ENCODE peak calls at places on chromosomes 11 and 22, in nine cellular contexts. One of them, this sample, is unnamed.

GRCh38 chr22:31127181-31127772 is 4.5 kb downstream of the INPP5J start:
- DNase-seq in RWPE1: no peak
- DNase-seq in OCI-LY7: no peak
- DNase-seq in transverse colon: no peak
- DNase-seq in GM23338: peak
- DNase-seq in IMR-90: no peak
- DNase-seq in right atrium auricular region: no peak
- DNase-seq in Peyer's patch: no peak
- DNase-seq in ovary: no peak
- DNase-seq in this sample: no peak

GRCh38 chr22:50299724-50300619 is 7.5 kb downstream of the PLXNB2 start:
- DNase-seq in RWPE1: no peak
- DNase-seq in ovary: no peak
- DNase-seq in Peyer's patch: peak
- DNase-seq in IMR-90: no peak
- DNase-seq in transverse colon: peak
- DNase-seq in right atrium auricular region: no peak
- DNase-seq in OCI-LY7: no peak
- DNase-seq in GM23338: peak
- DNase-seq in this sample: no peak

GRCh38 chr11:60155928-60156327 is 27.0 kb downstream of the MS4A6A start:
- DNase-seq in IMR-90: no peak
- DNase-seq in ovary: no peak
- DNase-seq in right atrium auricular region: no peak
- DNase-seq in OCI-LY7: no peak
- DNase-seq in GM23338: no peak
- DNase-seq in Peyer's patch: no peak
- DNase-seq in RWPE1: no peak
- DNase-seq in transverse colon: no peak
- DNase-seq in this sample: no peak

GRCh38 chr22:28440517-28441366 is 238.9 kb downstream of the TTC28 start:
- DNase-seq in GM23338: no peak
- DNase-seq in Peyer's patch: no peak
- DNase-seq in OCI-LY7: no peak
- DNase-seq in ovary: no peak
- DNase-seq in RWPE1: no peak
- DNase-seq in right atrium auricular region: no peak
- DNase-seq in transverse colon: no peak
- DNase-seq in IMR-90: peak
- DNase-seq in this sample: no peak

GRCh38 chr11:57983211-57983610 is 40.5 kb upstream of the OR9Q1 start:
- DNase-seq in Peyer's patch: no peak
- DNase-seq in ovary: no peak
- DNase-seq in transverse colon: no peak
- DNase-seq in IMR-90: no peak
- DNase-seq in GM23338: no peak
- DNase-seq in RWPE1: no peak
- DNase-seq in right atrium auricular region: no peak
- DNase-seq in OCI-LY7: no peak
- DNase-seq in this sample: no peak

GRCh38 chr11:116644201-116644947 is 128.4 kb downstream of the BUD13 start:
- DNase-seq in RWPE1: no peak
- DNase-seq in ovary: no peak
- DNase-seq in OCI-LY7: no peak
- DNase-seq in IMR-90: no peak
- DNase-seq in transverse colon: no peak
- DNase-seq in right atrium auricular region: no peak
- DNase-seq in GM23338: no peak
- DNase-seq in Peyer's patch: no peak
- DNase-seq in this sample: no peak

GRCh38 chr11:120061036-120061760 is 76.7 kb downstream of the TRIM29 start:
- DNase-seq in RWPE1: peak
- DNase-seq in GM23338: no peak
- DNase-seq in ovary: no peak
- DNase-seq in transverse colon: no peak
- DNase-seq in right atrium auricular region: peak
- DNase-seq in IMR-90: no peak
- DNase-seq in OCI-LY7: no peak
- DNase-seq in Peyer's patch: no peak
- DNase-seq in this sample: no peak

GRCh38 chr11:47271961-47272661 is 2.2 kb downstream of the MADD start:
- DNase-seq in Peyer's patch: no peak
- DNase-seq in IMR-90: no peak
- DNase-seq in transverse colon: peak
- DNase-seq in ovary: no peak
- DNase-seq in GM23338: peak
- DNase-seq in right atrium auricular region: no peak
- DNase-seq in RWPE1: no peak
- DNase-seq in OCI-LY7: peak
- DNase-seq in this sample: no peak

GRCh38 chr11:105245781-105246315 is 106.3 kb upstream of the CARD18 start:
- DNase-seq in right atrium auricular region: no peak
- DNase-seq in OCI-LY7: no peak
- DNase-seq in transverse colon: no peak
- DNase-seq in RWPE1: no peak
- DNase-seq in GM23338: no peak
- DNase-seq in Peyer's patch: no peak
- DNase-seq in IMR-90: peak
- DNase-seq in ovary: no peak
- DNase-seq in this sample: no peak

GRCh38 chr11:129709801-129710398 is 105.7 kb upstream of the TMEM45B start:
- DNase-seq in ovary: no peak
- DNase-seq in right atrium auricular region: no peak
- DNase-seq in transverse colon: no peak
- DNase-seq in IMR-90: no peak
- DNase-seq in RWPE1: no peak
- DNase-seq in GM23338: no peak
- DNase-seq in OCI-LY7: no peak
- DNase-seq in Peyer's patch: peak
- DNase-seq in this sample: no peak

GRCh38 chr11:2584812-2585565 is 114.8 kb downstream of the KCNQ1OT1 start:
- DNase-seq in OCI-LY7: no peak
- DNase-seq in right atrium auricular region: no peak
- DNase-seq in transverse colon: no peak
- DNase-seq in IMR-90: no peak
- DNase-seq in Peyer's patch: no peak
- DNase-seq in ovary: no peak
- DNase-seq in RWPE1: no peak
- DNase-seq in GM23338: no peak
- DNase-seq in this sample: no peak

GRCh38 chr11:119093951-119094815 is 7.5 kb downstream of the DPAGT1 start:
- DNase-seq in IMR-90: peak
- DNase-seq in GM23338: peak
- DNase-seq in right atrium auricular region: no peak
- DNase-seq in transverse colon: peak
- DNase-seq in OCI-LY7: peak
- DNase-seq in RWPE1: no peak
- DNase-seq in Peyer's patch: peak
- DNase-seq in ovary: peak
- DNase-seq in this sample: no peak

GRCh38 chr22:33842421-33843094 is 77.7 kb downstream of the LARGE1 start:
- DNase-seq in RWPE1: no peak
- DNase-seq in ovary: no peak
- DNase-seq in OCI-LY7: peak
- DNase-seq in right atrium auricular region: no peak
- DNase-seq in GM23338: no peak
- DNase-seq in Peyer's patch: no peak
- DNase-seq in IMR-90: no peak
- DNase-seq in transverse colon: peak
- DNase-seq in this sample: no peak

GRCh38 chr22:33844273-33844672 is 76.0 kb downstream of the LARGE1 start:
- DNase-seq in right atrium auricular region: no peak
- DNase-seq in transverse colon: no peak
- DNase-seq in IMR-90: no peak
- DNase-seq in GM23338: peak
- DNase-seq in OCI-LY7: peak
- DNase-seq in RWPE1: no peak
- DNase-seq in Peyer's patch: no peak
- DNase-seq in ovary: no peak
- DNase-seq in this sample: no peak

GRCh38 chr22:33841281-33842005 is 78.8 kb downstream of the LARGE1 start:
- DNase-seq in IMR-90: no peak
- DNase-seq in OCI-LY7: peak
- DNase-seq in Peyer's patch: no peak
- DNase-seq in RWPE1: no peak
- DNase-seq in ovary: no peak
- DNase-seq in GM23338: no peak
- DNase-seq in right atrium auricular region: no peak
- DNase-seq in transverse colon: no peak
- DNase-seq in this sample: no peak

GRCh38 chr22:33838644-33839043 is 81.6 kb downstream of the LARGE1 start:
- DNase-seq in transverse colon: no peak
- DNase-seq in ovary: no peak
- DNase-seq in IMR-90: no peak
- DNase-seq in right atrium auricular region: no peak
- DNase-seq in RWPE1: no peak
- DNase-seq in GM23338: no peak
- DNase-seq in OCI-LY7: no peak
- DNase-seq in Peyer's patch: no peak
- DNase-seq in this sample: no peak

GRCh38 chr22:33842006-33842354 is 78.3 kb downstream of the LARGE1 start:
- DNase-seq in OCI-LY7: peak
- DNase-seq in ovary: no peak
- DNase-seq in transverse colon: no peak
- DNase-seq in IMR-90: no peak
- DNase-seq in RWPE1: no peak
- DNase-seq in GM23338: no peak
- DNase-seq in Peyer's patch: no peak
- DNase-seq in right atrium auricular region: no peak
- DNase-seq in this sample: no peak
- H3K27ac ChIP-seq in OCI-LY7: peak
- H3K27ac ChIP-seq in ovary: no peak
- H3K27ac ChIP-seq in transverse colon: peak
- H3K27ac ChIP-seq in IMR-90: no peak
- H3K27ac ChIP-seq in RWPE1: no peak
- H3K27ac ChIP-seq in GM23338: peak
- H3K27ac ChIP-seq in Peyer's patch: no peak
- H3K27ac ChIP-seq in right atrium auricular region: peak
- H3K27ac ChIP-seq in this sample: no peak

DNA sequence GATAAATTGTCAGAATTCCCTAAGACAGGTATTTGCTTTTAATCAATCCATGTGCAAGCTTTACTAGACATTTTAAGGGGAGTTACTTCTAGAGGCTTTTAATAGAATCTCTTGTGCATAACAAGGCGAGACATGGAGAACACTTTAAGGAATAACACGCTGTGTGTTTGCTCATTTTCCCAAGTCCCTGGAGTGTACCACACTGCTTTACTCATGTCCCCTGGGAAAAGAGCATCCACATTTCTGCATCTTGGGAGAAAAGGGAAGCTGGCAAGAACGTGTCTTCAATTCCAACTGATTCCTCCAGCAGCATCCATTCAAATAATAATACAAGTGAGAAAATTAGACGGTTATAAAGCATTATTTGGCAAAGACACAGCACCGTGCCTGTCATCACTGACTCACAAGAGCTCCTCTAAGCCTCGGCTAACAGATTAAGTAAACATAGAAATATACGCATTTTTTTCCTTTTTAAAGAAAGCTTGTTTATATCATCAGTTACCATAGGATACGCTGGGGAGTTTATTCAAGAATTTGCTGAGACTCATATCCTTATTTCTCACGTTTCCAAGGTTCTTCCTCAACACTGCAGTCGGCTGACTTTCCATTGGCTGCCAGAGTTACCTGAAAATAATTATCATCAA is 121.5 kb downstream of the CD44 start:
- DNase-seq in OCI-LY7: no peak
- DNase-seq in IMR-90: peak
- DNase-seq in right atrium auricular region: no peak
- DNase-seq in transverse colon: no peak
- DNase-seq in GM23338: no peak
- DNase-seq in ovary: no peak
- DNase-seq in RWPE1: peak
- DNase-seq in Peyer's patch: no peak
- DNase-seq in this sample: no peak
- H3K27ac ChIP-seq in OCI-LY7: no peak
- H3K27ac ChIP-seq in IMR-90: peak
- H3K27ac ChIP-seq in right atrium auricular region: no peak
- H3K27ac ChIP-seq in transverse colon: peak
- H3K27ac ChIP-seq in GM23338: no peak
- H3K27ac ChIP-seq in ovary: no peak
- H3K27ac ChIP-seq in RWPE1: no peak
- H3K27ac ChIP-seq in Peyer's patch: no peak
- H3K27ac ChIP-seq in this sample: no peak

DNA sequence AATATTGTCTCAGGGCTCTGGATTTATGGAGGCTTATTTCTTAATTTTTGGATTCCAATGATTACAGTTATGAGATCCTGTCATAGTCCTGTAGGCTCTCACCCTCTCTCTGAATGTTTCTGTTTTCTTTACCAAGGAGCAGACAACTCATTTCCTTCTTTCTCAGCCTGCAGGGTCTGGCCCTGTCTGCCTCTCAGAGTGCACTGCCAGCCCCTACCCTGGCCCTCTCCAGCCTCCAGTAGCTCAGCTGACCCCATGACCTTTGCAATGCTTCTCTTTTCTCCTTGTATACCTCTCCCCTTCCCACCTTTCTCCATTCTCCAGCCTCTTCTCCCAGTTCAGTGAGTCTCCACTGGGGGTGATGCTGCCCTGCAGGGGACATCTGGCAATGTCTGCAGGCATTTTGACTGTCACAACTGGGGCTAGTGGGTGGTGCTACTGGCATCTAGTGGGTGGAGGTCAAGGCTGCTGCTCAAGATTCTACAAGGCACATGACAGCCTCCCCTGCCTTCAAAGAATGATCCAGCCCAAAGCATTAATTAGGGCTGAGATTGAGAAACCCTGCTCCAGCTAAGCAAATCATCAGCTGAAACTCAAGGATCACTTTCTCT is 78.8 kb downstream of the APIP start:
- DNase-seq in GM23338: peak
- DNase-seq in RWPE1: no peak
- DNase-seq in IMR-90: no peak
- DNase-seq in transverse colon: no peak
- DNase-seq in right atrium auricular region: no peak
- DNase-seq in OCI-LY7: no peak
- DNase-seq in ovary: no peak
- DNase-seq in Peyer's patch: no peak
- DNase-seq in this sample: no peak
- H3K27ac ChIP-seq in GM23338: no peak
- H3K27ac ChIP-seq in RWPE1: no peak
- H3K27ac ChIP-seq in IMR-90: no peak
- H3K27ac ChIP-seq in transverse colon: no peak
- H3K27ac ChIP-seq in right atrium auricular region: no peak
- H3K27ac ChIP-seq in OCI-LY7: no peak
- H3K27ac ChIP-seq in ovary: no peak
- H3K27ac ChIP-seq in Peyer's patch: no peak
- H3K27ac ChIP-seq in this sample: no peak

DNA sequence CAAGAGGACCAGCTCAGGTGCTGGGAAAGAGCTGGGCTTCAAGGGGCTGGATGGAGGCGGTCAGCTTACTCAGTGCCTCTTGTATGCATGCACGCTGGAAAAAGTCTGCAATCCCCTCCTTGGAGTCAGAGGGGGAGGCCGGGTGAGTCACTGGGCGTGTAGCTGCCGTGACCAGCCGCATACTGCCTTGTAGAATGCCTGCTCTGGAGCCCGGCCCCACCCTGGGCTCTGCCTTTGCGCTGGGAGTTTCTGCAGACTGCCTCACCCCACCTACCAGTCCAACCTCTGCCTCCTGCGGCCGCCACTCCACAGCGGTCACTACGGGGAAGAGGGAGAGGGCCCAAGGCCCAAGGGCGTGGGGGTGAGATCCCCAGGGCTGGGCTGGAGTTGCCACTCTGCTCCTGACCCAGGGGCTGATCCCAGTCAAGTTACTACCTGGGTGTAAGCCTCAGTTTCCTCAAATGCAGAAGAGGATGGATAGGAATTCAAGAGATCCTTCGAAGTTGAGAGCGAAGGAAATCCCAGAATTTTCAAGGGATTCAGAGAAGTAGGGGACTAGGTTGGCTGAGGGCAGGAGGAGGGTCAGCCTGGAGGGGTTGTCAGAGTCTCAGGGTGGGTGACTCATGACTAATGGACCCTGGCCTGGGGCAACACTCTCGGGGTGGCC is 4.1 kb downstream of the MRGPRF start:
- DNase-seq in IMR-90: peak
- DNase-seq in right atrium auricular region: peak
- DNase-seq in transverse colon: peak
- DNase-seq in OCI-LY7: no peak
- DNase-seq in ovary: peak
- DNase-seq in Peyer's patch: peak
- DNase-seq in GM23338: no peak
- DNase-seq in RWPE1: peak
- DNase-seq in this sample: no peak
- H3K27ac ChIP-seq in IMR-90: peak
- H3K27ac ChIP-seq in right atrium auricular region: peak
- H3K27ac ChIP-seq in transverse colon: peak
- H3K27ac ChIP-seq in OCI-LY7: no peak
- H3K27ac ChIP-seq in ovary: peak
- H3K27ac ChIP-seq in Peyer's patch: peak
- H3K27ac ChIP-seq in GM23338: no peak
- H3K27ac ChIP-seq in RWPE1: peak
- H3K27ac ChIP-seq in this sample: no peak